ENCODE peak calls at places on chromosomes 12 and 14, in seven cellular contexts. M is chondrocyte; L is fibroblast of pulmonary artery; A is MV-4-11; B is substantia nigra; I is activated T-helper 1 cell treated with anti-CD3 and anti-CD28 coated beads, Interleukin-2, amount 50 U/mL, for 16 hours; W is T-helper 2 cell. R is an unnamed sample.

GRCh38 chr14:32252030-32252670 is 49.1 kb upstream of the RNU6-8 start:
- DNase-seq in A (peak), I (peak), M (no peak), W (no peak), B (peak), L (peak), R (peak)

GRCh38 chr14:68603682-68604360 is 189.0 kb downstream of the ZFP36L1 start:
- DNase-seq in L (no peak), A (no peak), B (no peak), I (no peak), W (no peak), M (no peak), R (no peak)

GRCh38 chr12:69101505-69101904 is 137.9 kb upstream of the CPSF6 start:
- DNase-seq in L (peak), W (no peak), B (no peak), A (no peak), M (no peak), I (no peak), R (no peak)

GRCh38 chr12:11067514-11067913 is 5.4 kb upstream of the TAS2R46 start:
- DNase-seq in W (no peak), M (no peak), A (no peak), I (no peak), B (no peak), L (peak), R (no peak)

GRCh38 chr12:124390442-124391116 is 95.7 kb downstream of the RFLNA start:
- DNase-seq in I (no peak), M (no peak), B (peak), W (no peak), A (peak), L (peak), R (no peak)

GRCh38 chr12:85621041-85621440 is 215.2 kb downstream of the RASSF9 start:
- DNase-seq in B (no peak), A (no peak), I (no peak), L (no peak), M (no peak), W (no peak), R (no peak)

GRCh38 chr14:41362134-41362533 is 244.5 kb upstream of the LRFN5 start:
- DNase-seq in W (no peak), I (no peak), M (no peak), A (no peak), B (no peak), L (peak), R (no peak)

GRCh38 chr12:48001426-48002178 is 2.7 kb downstream of the COL2A1 start:
- DNase-seq in L (peak), A (no peak), I (no peak), M (no peak), B (no peak), W (no peak), R (no peak)

GRCh38 chr14:62882967-62883366 is 162.3 kb downstream of the KCNH5 start:
- DNase-seq in L (no peak), I (no peak), B (no peak), W (no peak), M (no peak), A (no peak), R (no peak)

GRCh38 chr12:11595080-11595479 is 54.4 kb upstream of the ETV6 start:
- DNase-seq in W (no peak), L (no peak), M (no peak), B (no peak), I (no peak), A (peak), R (no peak)

GRCh38 chr14:77642407-77642806 is 26.0 kb upstream of the SPTLC2 start:
- DNase-seq in I (no peak), A (no peak), W (no peak), B (no peak), L (no peak), M (no peak), R (no peak)

GRCh38 chr14:102105369-102105768 is 18.5 kb upstream of the HSP90AA1 start:
- DNase-seq in M (no peak), W (no peak), I (no peak), A (no peak), B (no peak), L (no peak), R (no peak)

GRCh38 chr14:104344815-104345214 is 206.4 kb downstream of the KIF26A start:
- DNase-seq in M (no peak), B (no peak), A (no peak), L (no peak), W (no peak), I (no peak), R (no peak)

GRCh38 chr14:104639889-104640548 is 35.4 kb upstream of the TMEM179 start:
- DNase-seq in L (peak), W (no peak), M (peak), I (no peak), B (peak), A (peak), R (peak)

GRCh38 chr12:65300679-65301349 is 22.3 kb downstream of the MSRB3 start:
- DNase-seq in A (no peak), W (no peak), L (peak), B (no peak), M (no peak), I (no peak), R (peak)

GRCh38 chr12:31868980-31869379 is 90.2 kb upstream of the RESF1 start:
- DNase-seq in W (no peak), M (no peak), L (peak), B (no peak), I (no peak), A (no peak), R (no peak)

GRCh38 chr12:28909291-28909690 is 239.8 kb upstream of the FAR2 start:
- DNase-seq in M (no peak), W (no peak), A (no peak), L (peak), B (no peak), I (no peak), R (no peak)

GRCh38 chr12:8544295-8544694 is 3.6 kb upstream of the CLEC4E start:
- DNase-seq in A (peak), I (peak), B (peak), L (peak), W (no peak), M (no peak), R (peak)

GRCh38 chr12:102862486-102862885 is 54.6 kb downstream of the PAH start:
- DNase-seq in L (no peak), M (no peak), B (no peak), I (no peak), A (no peak), W (no peak), R (no peak)

GRCh38 chr12:131211279-131211938 is 257.7 kb downstream of the ADGRD1 start:
- DNase-seq in B (no peak), A (no peak), W (no peak), L (no peak), I (no peak), M (no peak), R (no peak)

GRCh38 chr14:42214981-42215491 is 608.4 kb downstream of the LRFN5 start:
- DNase-seq in M (no peak), W (no peak), B (no peak), L (peak), A (peak), I (no peak), R (no peak)

GRCh38 chr12:108933950-108934349 is 54.1 kb downstream of the DAO start:
- DNase-seq in L (peak), A (no peak), M (no peak), I (no peak), B (no peak), W (no peak), R (no peak)

GRCh38 chr12:125890983-125891382 is 825.7 kb downstream of the AACS start:
- DNase-seq in A (no peak), I (no peak), L (no peak), W (no peak), M (no peak), B (no peak), R (no peak)

GRCh38 chr12:77007476-77007875 is 57.9 kb downstream of the E2F7 start:
- DNase-seq in L (no peak), A (no peak), B (no peak), W (no peak), M (no peak), I (no peak), R (no peak)

GRCh38 chr14:23171251-23171975 is 12.0 kb downstream of the SLC7A8 start:
- DNase-seq in B (no peak), L (no peak), M (no peak), W (no peak), A (no peak), I (no peak), R (no peak)

GRCh38 chr12:106078358-106079025 is 60.3 kb downstream of the NUAK1 start:
- DNase-seq in I (no peak), W (no peak), A (no peak), M (no peak), B (peak), L (peak), R (no peak)

GRCh38 chr14:91453744-91454143 is 36.1 kb upstream of the CCDC88C start:
- DNase-seq in L (no peak), W (no peak), B (no peak), M (no peak), I (no peak), A (peak), R (no peak)

GRCh38 chr14:71261206-71261605 is 353.9 kb downstream of the PCNX1 start:
- DNase-seq in M (no peak), B (no peak), W (no peak), I (no peak), L (peak), A (peak), R (no peak)

R was measured in K562.